ENCODE peak calls at places on chromosomes 11 and 22, in eight cellular contexts. R is RWPE1, O is bronchial epithelial cell, W is cardiac fibroblast, I is AG10803, H is lung, P is astrocyte of the cerebellum, K is neural progenitor cell. Z is an unnamed sample.

GRCh38 chr11:133699071-133699470 is 146.2 kb downstream of the SPATA19 start:
- DNase-seq in I (no peak), K (no peak), R (no peak), W (no peak), H (no peak), O (no peak), P (no peak), Z (no peak)

GRCh38 chr11:131944709-131945108 is 574.3 kb downstream of the NTM start:
- DNase-seq in I (peak), K (no peak), O (no peak), W (peak), H (no peak), R (no peak), P (no peak), Z (no peak)

GRCh38 chr11:124297921-124298320 is 15.8 kb downstream of the OR8D1 start:
- DNase-seq in I (peak), K (no peak), W (peak), R (no peak), H (no peak), O (no peak), P (no peak), Z (no peak)

GRCh38 chr11:69352715-69353325 is 58.9 kb downstream of the MYEOV start:
- DNase-seq in I (peak), K (no peak), P (no peak), R (peak), W (peak), H (peak), O (peak), Z (peak)

GRCh38 chr11:114762437-114762836 is 84.1 kb downstream of the NXPE2 start:
- DNase-seq in O (peak), W (peak), I (peak), H (peak), P (peak), K (peak), R (peak), Z (peak)

GRCh38 chr22:43053176-43053575 is 36.0 kb downstream of the TTLL1 start:
- DNase-seq in H (no peak), P (no peak), K (peak), I (no peak), W (peak), R (no peak), O (no peak), Z (no peak)

GRCh38 chr11:44600261-44600660 is 34.8 kb downstream of the CD82 start:
- DNase-seq in P (no peak), K (no peak), W (no peak), I (no peak), R (no peak), O (no peak), H (no peak), Z (no peak)

GRCh38 chr11:133903056-133903455 is 53.7 kb downstream of the IGSF9B start:
- DNase-seq in W (no peak), I (no peak), K (no peak), O (no peak), R (no peak), P (no peak), H (no peak), Z (no peak)

GRCh38 chr11:1570001-1570453 is 2.0 kb downstream of the DUSP8 start:
- DNase-seq in W (no peak), I (no peak), H (no peak), R (no peak), O (no peak), K (no peak), P (no peak), Z (no peak)

GRCh38 chr22:48264586-48264985 is 1502.1 kb downstream of the TBC1D22A start:
- DNase-seq in R (no peak), I (no peak), K (no peak), P (no peak), H (no peak), W (no peak), O (no peak), Z (no peak)

GRCh38 chr11:15912825-15913224 is 443.5 kb downstream of the SOX6 start:
- DNase-seq in W (no peak), R (no peak), I (no peak), O (no peak), H (no peak), K (no peak), P (no peak), Z (no peak)
- TF ChIP-seq CTCF in W (no peak), R (no peak), I (no peak), O (no peak), H (no peak), K (no peak), P (no peak), Z (no peak)

GRCh38 chr22:40487663-40488249 is 117.4 kb downstream of the SGSM3 start:
- DNase-seq in H (no peak), R (no peak), K (no peak), O (peak), P (no peak), I (peak), W (peak), Z (no peak)
- TF ChIP-seq CTCF in H (peak), R (peak), K (peak), O (peak), P (peak), I (peak), W (peak), Z (peak)

GRCh38 chr22:38927033-38927789 is 30.2 kb upstream of the APOBEC3A start:
- DNase-seq in I (peak), O (peak), P (no peak), K (peak), W (peak), H (peak), R (no peak), Z (peak)

GRCh38 chr22:38921801-38922200 is 35.6 kb upstream of the APOBEC3A start:
- DNase-seq in W (no peak), R (no peak), K (no peak), I (no peak), O (no peak), P (no peak), H (no peak), Z (peak)

GRCh38 chr22:38923463-38924196 is 33.8 kb upstream of the APOBEC3A start:
- DNase-seq in W (peak), K (peak), P (peak), R (peak), H (peak), O (peak), I (peak), Z (peak)

GRCh38 chr22:38925571-38926041 is 31.8 kb upstream of the APOBEC3A start:
- DNase-seq in K (no peak), H (peak), I (no peak), P (no peak), R (no peak), O (no peak), W (peak), Z (no peak)

DNA sequence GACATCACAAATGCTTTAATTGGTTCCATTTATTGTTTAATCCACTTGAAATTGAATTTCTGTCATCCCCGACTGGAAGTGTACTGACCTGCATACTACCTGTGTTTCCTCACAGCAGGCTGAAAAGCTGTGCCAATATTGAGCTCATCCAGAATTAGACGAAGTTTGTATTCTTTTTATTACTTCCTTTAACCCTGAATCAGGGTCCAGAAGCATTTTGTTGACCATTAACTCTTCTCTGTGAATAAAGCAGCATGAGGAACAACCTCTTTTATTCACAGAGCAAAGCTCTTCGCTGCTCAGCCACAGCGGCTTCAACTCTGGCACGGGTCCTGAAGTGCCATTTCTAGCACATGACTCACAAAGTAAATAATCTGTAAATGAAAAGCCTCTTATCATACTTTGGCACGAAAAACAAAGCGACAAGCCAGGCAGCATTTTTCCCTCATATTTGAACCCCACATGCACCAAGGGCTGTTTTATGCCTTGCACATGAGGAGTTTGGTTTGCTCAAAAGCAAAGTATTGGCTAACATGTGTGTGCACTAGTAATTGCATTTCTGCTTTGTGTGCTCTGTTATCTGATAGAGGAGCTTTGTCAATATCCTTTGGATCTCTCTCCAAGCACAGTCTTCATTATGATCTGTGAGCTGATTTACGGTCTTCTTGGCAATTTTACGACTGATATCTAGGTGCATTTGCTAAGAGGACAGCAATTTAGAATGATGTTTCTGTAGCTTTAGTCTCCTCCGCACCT is 33.0 kb upstream of the APOBEC3A start:
- DNase-seq in H (peak), K (no peak), P (peak), I (peak), O (peak), W (peak), R (peak), Z (peak)
- TF ChIP-seq CTCF in H (no peak), K (no peak), P (no peak), I (no peak), O (no peak), W (no peak), R (no peak), Z (no peak)

GRCh38 chr11:33682446-33682845 is 18.2 kb downstream of the C11orf91 start:
- DNase-seq in H (no peak), W (peak), O (peak), K (no peak), P (no peak), I (no peak), R (no peak), Z (no peak)
- TF ChIP-seq CTCF in H (no peak), W (no peak), O (peak), K (peak), P (peak), I (no peak), R (no peak), Z (no peak)

DNA sequence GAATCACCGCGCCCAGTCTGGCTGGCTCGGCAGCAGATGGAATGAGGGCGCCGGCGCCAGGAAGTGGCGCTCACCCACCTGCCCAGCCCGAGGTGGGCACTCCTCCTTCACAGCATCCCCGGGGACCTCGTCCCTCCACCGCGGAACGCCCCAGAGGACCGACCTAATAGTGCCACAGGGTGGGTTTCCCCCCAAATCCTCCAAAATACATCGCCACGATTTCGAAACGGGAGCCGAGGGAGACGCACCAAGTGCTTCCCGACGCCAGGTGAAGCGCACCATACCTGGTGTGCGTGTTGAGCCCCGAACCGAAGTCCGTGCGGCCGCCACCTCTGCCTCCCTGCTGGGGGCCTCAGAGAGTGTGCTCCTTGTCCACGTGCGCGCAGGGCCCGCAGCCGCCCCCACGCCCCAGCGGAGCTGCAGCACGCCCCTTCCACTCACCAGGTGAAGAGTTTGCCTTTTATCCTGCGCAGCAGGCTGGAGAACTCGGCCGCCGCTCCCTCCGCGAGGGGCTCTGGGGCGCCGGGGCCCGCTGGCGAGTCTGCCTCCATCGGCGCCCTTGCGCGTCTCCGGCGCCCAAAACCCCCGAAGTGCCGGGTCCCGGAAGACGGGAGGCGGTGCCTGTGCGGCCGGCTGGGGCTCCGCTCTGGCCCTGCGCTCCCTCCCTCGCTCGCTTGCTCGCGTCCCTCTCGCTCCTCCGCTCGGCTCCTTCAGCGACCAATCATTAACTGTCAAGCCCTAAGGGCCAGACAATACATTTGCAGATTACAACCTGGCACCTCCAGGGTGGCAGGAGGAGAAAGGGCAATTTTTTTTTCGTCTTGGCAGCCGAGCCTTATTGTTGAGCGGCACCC is at the start of gene SLC35F2:
- DNase-seq in P (peak), H (peak), K (peak), I (peak), R (peak), W (peak), O (peak), Z (peak)
- TF ChIP-seq CTCF in P (no peak), H (no peak), K (peak), I (no peak), R (no peak), W (no peak), O (no peak), Z (no peak)

GRCh38 chr22:44360686-44361381 is 48.1 kb upstream of the SHISAL1 start:
- DNase-seq in W (peak), O (peak), R (peak), K (peak), H (peak), P (peak), I (peak), Z (peak)
- TF ChIP-seq CTCF in W (peak), O (peak), R (peak), K (peak), H (no peak), P (peak), I (peak), Z (no peak)

GRCh38 chr11:117296881-117297280 is 5.7 kb downstream of the BACE1-AS start:
- DNase-seq in R (no peak), P (no peak), O (no peak), W (no peak), I (no peak), H (no peak), K (no peak), Z (no peak)
- TF ChIP-seq CTCF in R (no peak), P (no peak), O (no peak), W (no peak), I (no peak), H (no peak), K (no peak), Z (no peak)

GRCh38 chr22:30423296-30423958 is 2.1 kb upstream of the MTFP1 start:
- DNase-seq in R (peak), W (no peak), K (no peak), I (no peak), P (no peak), H (peak), O (no peak), Z (peak)

GRCh38 chr22:30423959-30424380 is 1.6 kb upstream of the MTFP1 start:
- DNase-seq in O (peak), P (peak), W (peak), R (peak), H (peak), K (peak), I (peak), Z (peak)

GRCh38 chr22:30425327-30425615 is 297 bp upstream of the MTFP1 start:
- DNase-seq in O (peak), W (no peak), H (no peak), P (no peak), K (no peak), I (no peak), R (no peak), Z (no peak)

GRCh38 chr22:30425616-30426394 is at the start of gene MTFP1:
- DNase-seq in W (peak), R (peak), O (peak), H (peak), I (peak), P (no peak), K (peak), Z (peak)

GRCh38 chr22:30424471-30425326 is 869 bp upstream of the MTFP1 start:
- DNase-seq in R (no peak), K (peak), P (no peak), O (peak), I (no peak), H (no peak), W (peak), Z (peak)
- TF ChIP-seq CTCF in R (no peak), K (no peak), P (no peak), O (peak), I (peak), H (no peak), W (no peak), Z (no peak)